ENCODE peak calls at places on chromosomes 3 and 15, in eight cellular contexts. O, F, A, H, W, V, N and L are unnamed samples. For H3K4me1, the result is how much of the 10 kb centered on the place peaks cover.

GRCh38 chr3:134356411-134357040 is 17.7 kb downstream of the AMOTL2 start:
- DNase-seq in W (no peak), F (no peak), O (no peak), N (no peak), A (peak), H (no peak), V (no peak), L (no peak)

GRCh38 chr3:11434017-11434526 is 161.9 kb downstream of the ATG7 start:
- DNase-seq in N (peak), W (peak), O (peak), A (peak), H (peak), F (peak), V (peak), L (peak)

GRCh38 chr3:17360991-17361390 is 381.4 kb downstream of the TBC1D5 start:
- DNase-seq in F (no peak), H (no peak), A (no peak), N (no peak), V (no peak), O (no peak), W (no peak), L (no peak)

GRCh38 chr3:12507871-12508281 is 23.6 kb downstream of the TSEN2 start:
- DNase-seq in W (no peak), V (peak), A (peak), F (peak), N (no peak), H (no peak), O (peak), L (no peak)

GRCh38 chr15:40313531-40314398 is 6.0 kb upstream of the PLCB2 start:
- DNase-seq in N (no peak), O (no peak), A (no peak), F (no peak), H (peak), V (no peak), W (peak), L (no peak)

GRCh38 chr3:33236005-33236404 is 17.4 kb upstream of the SUSD5 start:
- DNase-seq in W (no peak), H (no peak), N (no peak), O (no peak), A (no peak), V (no peak), F (no peak), L (no peak)

GRCh38 chr3:157495846-157496245 is 7.4 kb downstream of the VEPH1 start:
- DNase-seq in V (no peak), O (no peak), A (no peak), N (no peak), W (no peak), H (no peak), F (no peak), L (no peak)

GRCh38 chr3:10273697-10274305 is 18.9 kb downstream of the GHRL start:
- DNase-seq in A (no peak), H (no peak), O (no peak), V (peak), N (no peak), F (peak), W (no peak), L (no peak)

GRCh38 chr3:12875857-12876451 is 34.6 kb upstream of the RPL32 start:
- DNase-seq in F (no peak), V (peak), W (peak), N (no peak), A (peak), O (peak), H (peak), L (no peak)

GRCh38 chr15:67241132-67241855 is 13.2 kb downstream of the AAGAB start:
- DNase-seq in V (no peak), F (no peak), O (no peak), W (no peak), N (no peak), A (no peak), H (no peak), L (no peak)

GRCh38 chr3:188370081-188370830 is 216.3 kb downstream of the LPP start:
- DNase-seq in A (no peak), H (no peak), F (no peak), O (no peak), N (no peak), W (no peak), V (no peak), L (no peak)

GRCh38 chr3:165159760-165160421 is 36.3 kb downstream of the SLITRK3 start:
- DNase-seq in O (no peak), V (no peak), N (no peak), W (no peak), F (no peak), H (peak), A (no peak), L (no peak)

GRCh38 chr15:79593119-79593869 is 161.2 kb downstream of the MINAR1 start:
- DNase-seq in N (no peak), A (no peak), V (peak), F (no peak), W (peak), O (no peak), H (no peak), L (no peak)

GRCh38 chr3:101821503-101821902 is 27.8 kb upstream of the NFKBIZ start:
- DNase-seq in W (no peak), F (no peak), A (no peak), V (no peak), N (no peak), O (no peak), H (no peak), L (peak)

GRCh38 chr15:65612949-65613348 is 2.0 kb upstream of the INTS14 start:
- DNase-seq in A (no peak), O (no peak), W (no peak), V (no peak), H (no peak), F (no peak), N (no peak), L (no peak)

GRCh38 chr15:31352283-31352880 is 25.7 kb downstream of the KLF13 start:
- DNase-seq in F (no peak), O (peak), V (peak), H (peak), N (no peak), W (peak), A (no peak), L (no peak)

GRCh38 chr3:37183375-37183831 is 9.0 kb upstream of the LRRFIP2 start:
- DNase-seq in N (no peak), A (no peak), O (no peak), H (no peak), F (peak), V (peak), W (no peak), L (no peak)

GRCh38 chr15:33194237-33194636 is 277 bp downstream of the FMN1 start:
- DNase-seq in A (no peak), V (peak), F (no peak), N (no peak), H (no peak), O (no peak), W (no peak), L (no peak)

GRCh38 chr15:94205366-94205765 is 26.0 kb upstream of the MCTP2 start:
- DNase-seq in V (peak), F (peak), A (no peak), O (no peak), H (no peak), N (no peak), W (no peak), L (peak)

GRCh38 chr15:90211009-90211408 is 9.9 kb downstream of the SEMA4B start:
- DNase-seq in V (no peak), F (no peak), W (no peak), O (no peak), A (no peak), N (no peak), H (no peak), L (no peak)

GRCh38 chr15:45640610-45641009 is 5.8 kb downstream of the SQOR start:
- DNase-seq in F (peak), W (no peak), V (peak), O (no peak), H (no peak), N (no peak), A (no peak), L (no peak)

GRCh38 chr3:190173426-190173825 is 52.7 kb upstream of the P3H2 start:
- DNase-seq in H (no peak), N (no peak), W (no peak), O (no peak), A (no peak), V (no peak), F (no peak), L (no peak)
- TF ChIP-seq CTCF in H (no peak), N (no peak), W (no peak), O (no peak), A (no peak), V (no peak), F (no peak), L (no peak)

DNA sequence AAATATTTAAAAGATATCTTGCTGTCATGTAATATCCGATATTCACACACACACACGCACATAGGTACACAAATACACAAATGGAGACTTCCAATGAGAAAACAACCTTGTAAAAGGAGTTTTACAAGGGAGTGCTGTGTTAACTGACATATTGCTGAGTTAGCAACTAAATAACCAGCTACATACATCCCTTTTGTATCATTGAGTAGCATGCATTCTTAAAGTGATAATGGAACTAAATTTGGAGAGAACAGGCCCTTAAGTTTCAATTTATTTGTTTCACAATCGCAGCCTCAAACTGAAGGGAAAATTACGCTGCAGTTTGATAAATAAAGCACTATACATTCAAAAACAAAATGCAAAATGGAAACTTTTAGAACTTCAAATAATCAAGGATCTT is 1046.0 kb upstream of the NR2F2 start:
- DNase-seq in O (no peak), N (no peak), H (no peak), A (no peak), W (no peak), V (no peak), F (no peak), L (no peak)
- H3K27ac ChIP-seq in O (no peak), N (peak), H (no peak), A (peak), W (no peak), V (no peak), F (no peak), L (peak)

DNA sequence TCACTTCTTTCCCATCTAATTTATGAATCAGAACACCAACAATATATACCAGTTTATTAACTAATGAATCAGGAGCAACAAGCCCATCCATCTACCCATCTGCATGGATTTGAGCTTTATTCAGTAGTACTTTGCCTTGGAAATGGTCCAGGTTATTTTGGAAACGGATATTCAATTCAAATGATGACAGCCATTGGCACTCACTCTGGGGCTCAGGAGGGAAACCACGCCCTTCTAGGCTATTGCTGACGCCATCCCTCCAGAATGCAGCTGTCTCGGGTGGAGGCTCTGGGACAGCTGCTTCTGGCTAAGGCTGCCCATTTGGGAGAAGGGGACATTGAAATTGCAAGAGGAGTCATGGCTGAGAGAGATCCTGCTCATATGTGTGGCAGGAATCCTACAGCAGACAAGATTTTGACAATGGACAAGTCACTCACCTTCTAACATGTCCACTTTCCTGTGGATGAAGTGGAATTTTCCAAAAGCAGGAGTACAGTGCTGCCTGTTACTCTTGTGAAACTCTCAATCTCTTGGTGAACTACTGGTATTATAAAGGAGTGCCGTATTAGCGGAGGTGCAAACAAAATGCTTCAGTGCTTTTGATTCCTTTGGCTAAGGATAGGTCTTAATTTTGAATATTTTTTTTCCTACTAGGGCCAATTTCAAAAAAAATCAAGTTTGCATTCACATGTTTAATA is 29.3 kb upstream of the TRAK1 start:
- DNase-seq in W (peak), A (peak), H (peak), F (peak), O (peak), N (peak), V (peak), L (no peak)
- H3K4me1 ChIP-seq in W (under half), A (under half), H (under half), F (under half), O (under half), N (half or more), V (under half), L (under half)

DNA sequence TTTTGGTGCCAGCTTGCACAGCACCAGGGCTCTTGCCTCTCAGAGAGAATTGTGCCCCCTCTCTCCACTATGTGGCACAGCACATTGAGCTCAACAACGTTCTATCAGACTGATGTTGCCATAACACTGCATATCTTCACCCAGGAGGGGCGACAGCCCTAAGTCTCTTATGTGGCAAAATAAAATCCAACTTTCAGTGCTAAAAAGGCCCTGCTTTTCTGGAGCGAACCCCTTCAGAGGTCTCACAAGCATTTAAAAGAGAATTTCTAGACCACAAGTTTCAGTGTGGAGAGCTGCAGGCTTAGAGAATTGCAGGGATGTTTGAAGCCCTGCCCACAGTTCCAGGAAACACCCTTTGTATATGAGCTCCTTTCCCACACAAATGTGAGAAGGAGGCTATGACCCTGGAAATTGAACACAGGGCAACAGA is 85.5 kb downstream of the LIPC start:
- DNase-seq in V (no peak), F (no peak), N (no peak), A (no peak), O (no peak), W (peak), H (no peak), L (no peak)
- TF ChIP-seq CTCF in V (no peak), F (no peak), N (no peak), A (no peak), O (no peak), W (no peak), H (no peak), L (no peak)

DNA sequence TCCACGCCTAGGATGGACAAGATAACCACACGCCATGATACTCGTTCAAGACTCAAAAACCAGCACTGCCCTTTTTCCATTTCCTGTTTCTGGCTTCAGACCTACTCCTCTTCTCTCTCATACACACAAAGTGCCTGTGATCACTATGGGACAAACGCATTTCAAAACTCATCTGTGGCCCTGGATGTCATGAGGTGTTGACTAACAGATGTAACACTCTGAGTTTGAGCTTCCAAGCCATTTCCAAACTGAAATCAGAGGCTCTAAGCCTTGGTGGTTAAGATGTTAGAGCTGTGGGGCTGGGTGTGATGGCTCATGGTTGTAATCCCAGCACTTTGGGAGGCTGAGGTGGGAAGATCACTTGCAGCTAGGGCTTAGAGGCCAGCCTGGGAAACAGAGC is 55.7 kb upstream of the LMOD3 start:
- DNase-seq in V (no peak), F (no peak), H (no peak), A (no peak), O (no peak), N (no peak), W (no peak), L (no peak)
- H3K27ac ChIP-seq in V (no peak), F (no peak), H (peak), A (no peak), O (no peak), N (no peak), W (no peak), L (no peak)

DNA sequence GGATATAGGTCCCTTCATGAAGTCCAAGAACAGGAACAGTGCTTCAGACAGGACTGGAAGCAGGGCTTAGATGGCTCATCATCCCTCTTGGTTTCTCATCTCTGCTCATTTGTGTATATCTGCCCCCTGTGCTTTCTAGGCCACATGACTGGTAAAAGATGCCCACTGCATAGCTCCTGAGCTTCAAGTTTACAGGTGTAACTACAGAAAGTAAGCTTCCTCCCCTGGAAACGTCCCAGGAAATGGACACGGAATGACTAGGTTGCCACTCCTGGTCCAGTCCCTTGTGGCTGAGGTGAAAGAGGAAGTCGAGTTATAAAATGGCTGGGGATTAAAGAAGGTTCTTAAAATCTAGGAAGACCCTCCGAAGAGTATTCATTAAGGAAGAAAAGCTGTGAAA is 32.5 kb downstream of the MYO5A start:
- DNase-seq in V (no peak), H (no peak), F (no peak), W (no peak), N (no peak), A (no peak), O (no peak), L (no peak)
- H3K4me1 ChIP-seq in V (under half), H (under half), F (under half), W (under half), N (under half), A (under half), O (under half), L (under half)